ENCODE peak calls at places on chromosomes 16 and 17, in six cellular contexts. T, Z, Q, D, P and M are unnamed samples.

GRCh38 chr17:63714550-63715277 is 14.8 kb upstream of the LIMD2 start:
- DNase-seq in D (no peak), Z (no peak), Q (no peak), P (no peak), T (no peak), M (no peak)

GRCh38 chr16:17224859-17225258 is 245.9 kb downstream of the XYLT1 start:
- DNase-seq in T (no peak), D (peak; percentile 49), P (no peak), Z (peak; percentile 46), Q (no peak), M (no peak)

GRCh38 chr17:65564793-65565192 is 3.3 kb upstream of the AXIN2 start:
- DNase-seq in D (peak; percentile 43), T (no peak), Z (no peak), P (no peak), Q (peak; percentile 39), M (no peak)

GRCh38 chr17:39663688-39664580 is 1.2 kb upstream of the TCAP start:
- DNase-seq in Z (no peak), P (no peak), D (peak; percentile 74), T (peak; percentile 75), Q (no peak), M (no peak)

GRCh38 chr16:11399261-11399831 is 54.1 kb downstream of the RMI2 start:
- DNase-seq in P (no peak), T (no peak), Q (no peak), D (peak; percentile 34), Z (no peak), M (no peak)

GRCh38 chr17:29663155-29663554 is 40.4 kb upstream of the CORO6 start:
- DNase-seq in Q (no peak), T (peak; percentile 80), Z (no peak), P (no peak), D (no peak), M (no peak)

GRCh38 chr17:66834919-66835454 is at the start of gene CACNG5:
- DNase-seq in P (no peak), Q (no peak), T (peak; percentile 45), Z (no peak), D (no peak), M (no peak)

GRCh38 chr16:27449434-27450188 is 47.6 kb downstream of the IL21R start:
- DNase-seq in T (no peak), Q (no peak), Z (no peak), D (peak; percentile 41), P (no peak), M (peak; percentile 54)

GRCh38 chr17:57921342-57921741 is 33.9 kb downstream of the CUEDC1 start:
- DNase-seq in Z (no peak), P (no peak), T (no peak), Q (no peak), D (no peak), M (no peak)

GRCh38 chr16:55703003-55704001 is 47.5 kb downstream of the SLC6A2 start:
- DNase-seq in P (no peak), Q (no peak), T (peak; percentile 62), Z (peak; percentile 39), D (no peak), M (no peak)

GRCh38 chr16:82033683-82034300 is 1.3 kb upstream of the HSD17B2 start:
- DNase-seq in T (no peak), Z (no peak), P (no peak), Q (no peak), D (no peak), M (no peak)